ENCODE peak calls at places on chromosomes 11 and 22, in nine cellular contexts. T is stimulated activated effector memory CD8-positive, alpha-beta T cell treated with anti-CD3 and anti-CD28 coated beads, Interleukin-12 subunit alpha, Interleukin-12 subunit beta, amount 100 ng/mL, for 72 hours; A is GM03348; X is stimulated activated CD4-positive, alpha-beta T cell treated with anti-CD3 and anti-CD28 coated beads, Interleukin-1b, Interleukin-23, amount 100 ng/mL, for 1 hour; K is lower lobe of right lung; R is foreskin fibroblast; L is lower leg skin; J is SHP77 treated with DMSO at 0.1 percent for 48 hours; H is NCI-H2171. Z is an unnamed sample.
A peak's percentile ranks its signal among the peaks of the same experiment; 100 is the strongest.

GRCh38 chr11:47186937-47187681 is 875 bp upstream of the PACSIN3 start:
- DNase-seq in T (no peak), A (peak; percentile 36), X (no peak), K (peak; percentile 67), R (peak; percentile 64), L (peak; percentile 43), J (no peak), H (no peak), Z (no peak)

GRCh38 chr11:10514210-10514609 is 26.8 kb downstream of the RNF141 start:
- DNase-seq in T (no peak), A (peak; percentile 42), X (no peak), K (no peak), R (no peak), L (no peak), J (no peak), H (no peak), Z (no peak)

GRCh38 chr11:11552688-11553087 is 69.1 kb downstream of the GALNT18 start:
- DNase-seq in T (no peak), A (no peak), X (no peak), K (peak; percentile 73), R (no peak), L (no peak), J (no peak), H (no peak), Z (peak; percentile 46)

GRCh38 chr11:113470233-113470632 is 5.0 kb downstream of the DRD2 start:
- DNase-seq in T (no peak), A (no peak), X (no peak), K (no peak), R (no peak), L (no peak), J (no peak), H (no peak), Z (no peak)

GRCh38 chr11:129418039-129418438 is 42.4 kb downstream of the BARX2 start:
- DNase-seq in T (no peak), A (no peak), X (no peak), K (no peak), R (no peak), L (no peak), J (no peak), H (no peak), Z (no peak)

GRCh38 chr22:27747396-27748256 is 53.9 kb downstream of the MN1 start:
- DNase-seq in T (no peak), A (peak; percentile 74), X (no peak), K (no peak), R (no peak), L (no peak), J (no peak), H (no peak), Z (no peak)

GRCh38 chr22:35043251-35043931 is 22.6 kb upstream of the ISX start:
- DNase-seq in T (no peak), A (no peak), X (no peak), K (no peak), R (no peak), L (no peak), J (no peak), H (no peak), Z (no peak)

GRCh38 chr11:97502201-97502600 is 1112.4 kb downstream of the JRKL start:
- DNase-seq in T (no peak), A (no peak), X (no peak), K (no peak), R (no peak), L (no peak), J (no peak), H (no peak), Z (no peak)

GRCh38 chr11:59857444-59858434 is 8.5 kb downstream of the TCN1 start:
- DNase-seq in T (no peak), A (no peak), X (no peak), K (no peak), R (no peak), L (no peak), J (no peak), H (no peak), Z (peak; percentile 50)

GRCh38 chr11:65417702-65418430 is 4.7 kb upstream of the NEAT1 start:
- DNase-seq in T (peak; percentile 83), A (peak; percentile 63), X (no peak), K (peak; percentile 72), R (no peak), L (no peak), J (no peak), H (no peak), Z (peak; percentile 44)

GRCh38 chr22:30523646-30524489 is 18.4 kb upstream of the SEC14L4 start:
- DNase-seq in T (no peak), A (no peak), X (no peak), K (no peak), R (no peak), L (no peak), J (no peak), H (no peak), Z (no peak)

GRCh38 chr22:42277988-42278776 is 7.7 kb upstream of the TCF20 start:
- DNase-seq in T (no peak), A (no peak), X (no peak), K (no peak), R (no peak), L (no peak), J (no peak), H (peak; percentile 49), Z (peak; percentile 50)

GRCh38 chr11:111765320-111765983 is 737 bp downstream of the PPP2R1B start:
- DNase-seq in T (no peak), A (peak; percentile 61), X (no peak), K (no peak), R (no peak), L (no peak), J (no peak), H (no peak), Z (peak; percentile 27)

GRCh38 chr11:44901120-44901519 is 49.6 kb downstream of the TP53I11 start:
- DNase-seq in T (no peak), A (no peak), X (no peak), K (no peak), R (no peak), L (no peak), J (no peak), H (no peak), Z (no peak)